ENCODE peak calls at places on chromosomes 4 and X, in five cellular contexts. One of them, this sample, is unnamed.

GRCh38 chrX:154398668-154399526 is 720 bp downstream of the RPL10 start:
- DNase-seq in gastrocnemius medialis: peak
- DNase-seq in cardiac muscle cell: peak
- DNase-seq in fibroblast of lung: peak
- DNase-seq in Peyer's patch: peak
- DNase-seq in this sample: peak

GRCh38 chr4:6342530-6343293 is 73.1 kb downstream of the WFS1 start:
- DNase-seq in fibroblast of lung: peak
- DNase-seq in gastrocnemius medialis: no peak
- DNase-seq in Peyer's patch: no peak
- DNase-seq in cardiac muscle cell: peak
- DNase-seq in this sample: no peak

GRCh38 chr4:8100696-8101095 is 57.9 kb downstream of the ABLIM2 start:
- DNase-seq in fibroblast of lung: no peak
- DNase-seq in Peyer's patch: no peak
- DNase-seq in cardiac muscle cell: peak
- DNase-seq in gastrocnemius medialis: no peak
- DNase-seq in this sample: no peak

GRCh38 chr4:2469192-2469984 is 482 bp downstream of the RNF4 start:
- DNase-seq in gastrocnemius medialis: peak
- DNase-seq in cardiac muscle cell: peak
- DNase-seq in Peyer's patch: peak
- DNase-seq in fibroblast of lung: peak
- DNase-seq in this sample: peak

GRCh38 chr4:116183241-116183640 is 902.1 kb downstream of the TRAM1L1 start:
- DNase-seq in Peyer's patch: no peak
- DNase-seq in gastrocnemius medialis: no peak
- DNase-seq in fibroblast of lung: no peak
- DNase-seq in cardiac muscle cell: no peak
- DNase-seq in this sample: no peak

GRCh38 chrX:120242807-120243206 is 7.8 kb upstream of the ZBTB33 start:
- DNase-seq in Peyer's patch: no peak
- DNase-seq in fibroblast of lung: no peak
- DNase-seq in gastrocnemius medialis: no peak
- DNase-seq in cardiac muscle cell: no peak
- DNase-seq in this sample: no peak

GRCh38 chr4:57249083-57249482 is 138.9 kb upstream of the IGFBP7 start:
- DNase-seq in fibroblast of lung: no peak
- DNase-seq in cardiac muscle cell: peak
- DNase-seq in Peyer's patch: no peak
- DNase-seq in gastrocnemius medialis: no peak
- DNase-seq in this sample: no peak

GRCh38 chrX:66751136-66751782 is 112.4 kb upstream of the EDA2R start:
- DNase-seq in fibroblast of lung: no peak
- DNase-seq in cardiac muscle cell: no peak
- DNase-seq in Peyer's patch: no peak
- DNase-seq in gastrocnemius medialis: no peak
- DNase-seq in this sample: no peak

GRCh38 chr4:148344382-148344781 is 97.8 kb downstream of the NR3C2 start:
- DNase-seq in Peyer's patch: no peak
- DNase-seq in cardiac muscle cell: no peak
- DNase-seq in gastrocnemius medialis: no peak
- DNase-seq in fibroblast of lung: no peak
- DNase-seq in this sample: no peak

GRCh38 chr4:180148737-180149136 is 2094.5 kb upstream of the TENM3 start:
- DNase-seq in gastrocnemius medialis: no peak
- DNase-seq in Peyer's patch: no peak
- DNase-seq in cardiac muscle cell: no peak
- DNase-seq in fibroblast of lung: peak
- DNase-seq in this sample: no peak

GRCh38 chrX:103774070-103774642 is 2.5 kb upstream of the PLP1 start:
- DNase-seq in fibroblast of lung: peak
- DNase-seq in Peyer's patch: no peak
- DNase-seq in cardiac muscle cell: peak
- DNase-seq in gastrocnemius medialis: no peak
- DNase-seq in this sample: peak

GRCh38 chrX:13923845-13924244 is 105.8 kb downstream of the GEMIN8 start:
- DNase-seq in Peyer's patch: no peak
- DNase-seq in gastrocnemius medialis: no peak
- DNase-seq in fibroblast of lung: no peak
- DNase-seq in cardiac muscle cell: no peak
- DNase-seq in this sample: no peak

GRCh38 chrX:36856849-36857248 is 151.3 kb upstream of the FAM47C start:
- DNase-seq in gastrocnemius medialis: no peak
- DNase-seq in Peyer's patch: no peak
- DNase-seq in fibroblast of lung: peak
- DNase-seq in cardiac muscle cell: peak
- DNase-seq in this sample: no peak

GRCh38 chr4:25310066-25310824 is 2.3 kb upstream of the ZCCHC4 start:
- DNase-seq in gastrocnemius medialis: no peak
- DNase-seq in cardiac muscle cell: no peak
- DNase-seq in fibroblast of lung: no peak
- DNase-seq in Peyer's patch: no peak
- DNase-seq in this sample: no peak

GRCh38 chr4:7539659-7540058 is 104.9 kb upstream of the PSAPL1 start:
- DNase-seq in cardiac muscle cell: no peak
- DNase-seq in fibroblast of lung: peak
- DNase-seq in Peyer's patch: no peak
- DNase-seq in gastrocnemius medialis: no peak
- DNase-seq in this sample: no peak

GRCh38 chrX:120251471-120252011 is 929 bp downstream of the ZBTB33 start:
- DNase-seq in gastrocnemius medialis: no peak
- DNase-seq in cardiac muscle cell: peak
- DNase-seq in Peyer's patch: no peak
- DNase-seq in fibroblast of lung: peak
- DNase-seq in this sample: no peak

GRCh38 chr4:54930226-54930625 is 195.2 kb downstream of the KDR start:
- DNase-seq in gastrocnemius medialis: no peak
- DNase-seq in fibroblast of lung: no peak
- DNase-seq in cardiac muscle cell: peak
- DNase-seq in Peyer's patch: no peak
- DNase-seq in this sample: no peak

GRCh38 chr4:38534344-38534743 is 129.7 kb upstream of the KLF3 start:
- DNase-seq in gastrocnemius medialis: no peak
- DNase-seq in Peyer's patch: no peak
- DNase-seq in fibroblast of lung: no peak
- DNase-seq in cardiac muscle cell: no peak
- DNase-seq in this sample: no peak

GRCh38 chr4:6147441-6147840 is 52.9 kb downstream of the JAKMIP1 start:
- DNase-seq in Peyer's patch: no peak
- DNase-seq in gastrocnemius medialis: no peak
- DNase-seq in fibroblast of lung: no peak
- DNase-seq in cardiac muscle cell: no peak
- DNase-seq in this sample: no peak

GRCh38 chr4:90958256-90958895 is 831.2 kb downstream of the CCSER1 start:
- DNase-seq in fibroblast of lung: peak
- DNase-seq in Peyer's patch: no peak
- DNase-seq in cardiac muscle cell: peak
- DNase-seq in gastrocnemius medialis: no peak
- DNase-seq in this sample: no peak

GRCh38 chr4:104571341-104571740 is 76.6 kb upstream of the CXXC4 start:
- DNase-seq in Peyer's patch: no peak
- DNase-seq in fibroblast of lung: no peak
- DNase-seq in cardiac muscle cell: no peak
- DNase-seq in gastrocnemius medialis: no peak
- DNase-seq in this sample: no peak

GRCh38 chrX:146707781-146708180 is 101.8 kb upstream of the CXorf51B start:
- DNase-seq in gastrocnemius medialis: no peak
- DNase-seq in cardiac muscle cell: no peak
- DNase-seq in fibroblast of lung: no peak
- DNase-seq in Peyer's patch: no peak
- DNase-seq in this sample: no peak

GRCh38 chrX:10254746-10255145 is 98.0 kb downstream of the CLCN4 start:
- DNase-seq in Peyer's patch: no peak
- DNase-seq in cardiac muscle cell: no peak
- DNase-seq in fibroblast of lung: no peak
- DNase-seq in gastrocnemius medialis: no peak
- DNase-seq in this sample: no peak

GRCh38 chrX:101407167-101407747 is 468 bp downstream of the GLA start:
- DNase-seq in fibroblast of lung: no peak
- DNase-seq in Peyer's patch: no peak
- DNase-seq in gastrocnemius medialis: no peak
- DNase-seq in cardiac muscle cell: no peak
- DNase-seq in this sample: no peak

GRCh38 chr4:19727141-19727540 is 524.6 kb upstream of the SLIT2 start:
- DNase-seq in Peyer's patch: no peak
- DNase-seq in fibroblast of lung: no peak
- DNase-seq in gastrocnemius medialis: no peak
- DNase-seq in cardiac muscle cell: no peak
- DNase-seq in this sample: no peak

GRCh38 chr4:19735012-19735411 is 516.7 kb upstream of the SLIT2 start:
- DNase-seq in cardiac muscle cell: peak
- DNase-seq in fibroblast of lung: peak
- DNase-seq in gastrocnemius medialis: no peak
- DNase-seq in Peyer's patch: no peak
- DNase-seq in this sample: no peak

GRCh38 chr4:19725130-19725529 is 526.6 kb upstream of the SLIT2 start:
- DNase-seq in cardiac muscle cell: peak
- DNase-seq in gastrocnemius medialis: no peak
- DNase-seq in Peyer's patch: no peak
- DNase-seq in fibroblast of lung: no peak
- DNase-seq in this sample: no peak

GRCh38 chr4:19728773-19729172 is 522.9 kb upstream of the SLIT2 start:
- DNase-seq in fibroblast of lung: no peak
- DNase-seq in cardiac muscle cell: no peak
- DNase-seq in Peyer's patch: no peak
- DNase-seq in gastrocnemius medialis: no peak
- DNase-seq in this sample: no peak

DNA sequence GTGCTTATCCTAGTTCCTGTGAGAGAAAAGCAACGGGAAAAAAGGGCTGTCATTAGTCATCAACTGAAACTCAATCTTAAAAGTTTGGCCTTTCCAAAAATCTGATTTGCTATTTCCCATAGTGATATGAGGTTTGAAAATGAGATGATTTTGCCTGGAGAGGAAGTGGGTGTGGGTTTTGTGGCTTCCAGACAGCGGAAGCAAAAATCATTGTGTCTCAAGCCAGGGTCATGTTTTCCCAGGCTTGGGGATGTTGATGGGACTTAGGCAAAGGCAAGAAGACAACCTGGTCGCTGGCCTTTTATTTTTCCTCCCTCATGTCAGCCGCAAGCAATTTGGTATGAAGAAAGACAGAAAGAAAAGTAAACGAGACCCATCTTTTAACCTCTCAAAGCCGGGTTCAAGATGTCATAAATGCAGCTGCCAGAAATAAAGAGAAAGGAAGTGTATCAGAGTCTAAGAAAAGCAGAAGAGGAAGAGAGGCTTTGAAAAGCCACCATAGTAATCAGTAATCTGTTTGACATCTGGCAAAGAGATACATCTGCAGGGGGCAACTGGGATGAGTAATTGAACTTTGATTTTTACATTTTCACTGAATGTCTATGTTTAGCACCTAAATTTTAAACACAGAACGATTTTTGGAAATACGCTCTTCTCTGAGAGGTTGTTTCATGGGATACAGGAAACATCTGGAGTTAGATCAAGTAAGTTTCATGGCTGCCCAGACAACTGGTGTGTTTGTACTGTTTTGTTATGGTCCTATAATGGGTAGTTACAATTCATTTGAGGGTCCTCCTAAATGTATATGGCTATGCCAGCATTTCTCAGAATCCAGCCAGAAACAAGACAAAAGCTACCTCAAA is 521.6 kb upstream of the SLIT2 start:
- DNase-seq in Peyer's patch: no peak
- DNase-seq in cardiac muscle cell: peak
- DNase-seq in fibroblast of lung: peak
- DNase-seq in gastrocnemius medialis: no peak
- DNase-seq in this sample: no peak
- H3K4me3 ChIP-seq in Peyer's patch: no peak
- H3K4me3 ChIP-seq in cardiac muscle cell: no peak
- H3K4me3 ChIP-seq in fibroblast of lung: no peak
- H3K4me3 ChIP-seq in gastrocnemius medialis: no peak
- H3K4me3 ChIP-seq in this sample: no peak

DNA sequence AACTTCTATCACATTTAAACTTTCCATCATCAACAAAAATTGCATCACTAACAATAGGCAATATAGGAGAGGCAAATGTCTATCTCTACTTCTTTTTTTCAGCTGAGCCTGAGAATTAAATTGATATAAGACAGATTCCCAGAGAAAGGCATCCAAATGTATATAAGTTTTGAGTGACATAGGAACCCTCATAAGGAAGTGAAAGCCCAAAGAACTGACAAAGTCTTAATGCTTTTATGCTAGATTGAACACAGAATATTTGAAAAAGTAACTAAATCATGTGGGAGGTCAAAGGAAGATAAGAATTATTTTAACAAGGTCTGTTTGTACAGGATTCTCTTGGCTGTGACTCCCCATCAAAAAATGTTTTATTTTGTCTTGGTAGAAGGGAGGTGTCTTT is 714.9 kb downstream of the GRXCR1 start:
- DNase-seq in gastrocnemius medialis: no peak
- DNase-seq in cardiac muscle cell: no peak
- DNase-seq in Peyer's patch: no peak
- DNase-seq in fibroblast of lung: no peak
- DNase-seq in this sample: no peak
- H3K4me3 ChIP-seq in gastrocnemius medialis: no peak
- H3K4me3 ChIP-seq in cardiac muscle cell: no peak
- H3K4me3 ChIP-seq in Peyer's patch: no peak
- H3K4me3 ChIP-seq in fibroblast of lung: no peak
- H3K4me3 ChIP-seq in this sample: no peak

DNA sequence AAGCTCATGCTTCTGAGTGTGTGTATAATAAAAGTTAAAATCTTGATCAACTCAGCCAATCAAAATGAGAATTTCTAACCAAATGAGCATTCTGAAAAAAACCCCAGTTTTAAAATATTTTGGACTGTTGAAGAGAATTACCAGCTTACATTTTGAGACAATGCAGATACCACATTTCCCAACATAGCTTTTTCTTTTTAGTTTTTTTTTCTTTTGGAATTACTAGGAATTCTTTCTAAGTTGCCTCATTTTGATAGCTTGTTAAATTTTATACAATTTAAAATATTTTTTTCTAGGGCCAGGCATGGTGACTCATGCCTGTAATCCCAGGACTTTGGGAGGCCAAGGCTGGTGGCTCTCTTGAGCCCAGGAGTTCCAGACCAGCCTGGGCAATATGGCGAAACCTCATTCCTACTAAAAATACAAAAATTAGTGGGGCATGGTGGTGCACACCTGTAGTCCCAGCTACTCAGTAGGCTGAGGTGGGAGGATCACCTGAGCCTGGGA is 2.2 kb downstream of the RP2 start:
- DNase-seq in fibroblast of lung: no peak
- DNase-seq in cardiac muscle cell: no peak
- DNase-seq in gastrocnemius medialis: no peak
- DNase-seq in Peyer's patch: no peak
- DNase-seq in this sample: no peak
- H3K4me3 ChIP-seq in fibroblast of lung: peak
- H3K4me3 ChIP-seq in cardiac muscle cell: no peak
- H3K4me3 ChIP-seq in gastrocnemius medialis: no peak
- H3K4me3 ChIP-seq in Peyer's patch: no peak
- H3K4me3 ChIP-seq in this sample: no peak

DNA sequence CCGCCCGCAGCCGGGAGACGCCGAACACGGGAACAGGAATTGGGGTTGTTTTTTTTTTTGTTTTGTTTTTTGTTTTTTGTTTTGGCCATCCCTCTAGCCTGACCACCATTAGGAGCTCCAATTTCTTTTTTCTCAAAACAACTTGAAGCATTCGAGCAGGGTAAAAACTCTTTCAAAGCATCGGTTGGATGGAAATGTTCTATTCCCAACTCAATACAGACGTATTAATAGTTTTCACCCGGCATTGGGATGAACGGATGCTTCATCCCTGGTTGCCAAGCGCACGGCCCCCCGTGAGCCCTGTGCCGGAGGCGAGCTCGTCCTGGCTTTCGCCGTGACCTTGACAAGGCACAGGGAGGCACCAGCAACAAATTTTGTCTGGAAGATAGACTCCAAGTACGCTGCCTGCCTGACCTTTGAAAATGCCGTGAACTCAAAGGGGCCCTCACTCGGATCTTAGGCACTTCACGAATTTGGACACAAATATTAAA is 352 bp upstream of the MAP3K15 start:
- DNase-seq in cardiac muscle cell: no peak
- DNase-seq in gastrocnemius medialis: no peak
- DNase-seq in fibroblast of lung: no peak
- DNase-seq in Peyer's patch: no peak
- DNase-seq in this sample: no peak
- H3K4me3 ChIP-seq in cardiac muscle cell: peak
- H3K4me3 ChIP-seq in gastrocnemius medialis: peak
- H3K4me3 ChIP-seq in fibroblast of lung: no peak
- H3K4me3 ChIP-seq in Peyer's patch: no peak
- H3K4me3 ChIP-seq in this sample: no peak

This sample was measured in lower leg skin.